ENCODE peak calls at places on chromosome 1, in eight cellular contexts. T is body of pancreas; J is AG08395; Q is Peyer's patch; M is effector CD4-positive, alpha-beta T cell; F is upper lobe of right lung; G is mucosa of gallbladder; I is ovary. Z is an unnamed sample.

GRCh38 chr1:205335692-205336091 is 14.1 kb upstream of the NUAK2 start:
- DNase-seq in T (peak), Q (peak), J (peak), G (peak), F (peak), M (peak), I (peak), Z (peak)

GRCh38 chr1:83110156-83110555 is 888.8 kb downstream of the TTLL7 start:
- DNase-seq in I (no peak), J (no peak), G (no peak), T (no peak), M (no peak), Q (no peak), F (no peak), Z (no peak)

GRCh38 chr1:152436593-152437338 is 22.7 kb upstream of the CRNN start:
- DNase-seq in M (no peak), F (no peak), G (no peak), Q (no peak), J (peak), T (no peak), I (no peak), Z (no peak)

GRCh38 chr1:199075792-199076191 is 437.0 kb downstream of the PTPRC start:
- DNase-seq in I (no peak), J (no peak), Q (no peak), M (no peak), F (no peak), T (no peak), G (no peak), Z (no peak)

GRCh38 chr1:187306671-187307415 is 478.1 kb downstream of the PLA2G4A start:
- DNase-seq in M (no peak), I (no peak), F (no peak), Q (no peak), T (no peak), G (no peak), J (no peak), Z (no peak)

GRCh38 chr1:27097484-27097917 is 57.4 kb downstream of the SLC9A1 start:
- DNase-seq in G (peak), J (peak), M (peak), T (peak), F (peak), Q (peak), I (peak), Z (peak)

GRCh38 chr1:109531205-109531779 is 8.4 kb upstream of the GPR61 start:
- DNase-seq in J (no peak), M (no peak), F (no peak), Q (no peak), G (no peak), I (no peak), T (no peak), Z (no peak)

GRCh38 chr1:109104364-109105151 is 9.4 kb upstream of the ELAPOR1 start:
- DNase-seq in M (no peak), I (no peak), F (no peak), J (no peak), Q (no peak), T (no peak), G (no peak), Z (peak)

GRCh38 chr1:192936313-192937018 is 122.7 kb downstream of the UCHL5 start:
- DNase-seq in F (no peak), T (no peak), J (no peak), I (no peak), G (no peak), Q (no peak), M (no peak), Z (no peak)

GRCh38 chr1:117070124-117070523 is 10.0 kb downstream of the TTF2 start:
- DNase-seq in F (no peak), G (no peak), M (no peak), T (no peak), Q (no peak), J (no peak), I (no peak), Z (no peak)

GRCh38 chr1:228293816-228294500 is 86.1 kb downstream of the OBSCN start:
- DNase-seq in F (peak), T (no peak), G (no peak), M (no peak), I (peak), Q (no peak), J (no peak), Z (no peak)

Z was measured in H7.